ENCODE peak calls at places on chromosomes 3 and 15, in five cellular contexts. U is uterus, R is GM23248, Z is heart left ventricle, D is HepG2. Q is an unnamed sample.

GRCh38 chr3:52633786-52634185 is 51.9 kb downstream of the PBRM1 start:
- DNase-seq in D (no peak), U (no peak), R (peak; percentile 7), Z (no peak), Q (no peak)

GRCh38 chr3:163785693-163786092 is 1292.6 kb downstream of the SI start:
- DNase-seq in Z (no peak), D (no peak), R (no peak), U (no peak), Q (no peak)

GRCh38 chr3:15102256-15102655 is 3.3 kb upstream of the RBSN start:
- DNase-seq in R (peak; percentile 4), U (peak; percentile 21), Z (peak; percentile 86), D (no peak), Q (peak; percentile 83)

GRCh38 chr3:346186-346585 is 149.6 kb downstream of the CHL1 start:
- DNase-seq in R (no peak), Z (no peak), U (no peak), D (no peak), Q (no peak)

GRCh38 chr3:29397406-29397805 is 116.5 kb downstream of the RBMS3 start:
- DNase-seq in U (no peak), Z (no peak), D (no peak), R (no peak), Q (no peak)

GRCh38 chr3:12730511-12731234 is 28.4 kb downstream of the TMEM40 start:
- DNase-seq in U (no peak), R (peak; percentile 58), Z (no peak), D (no peak), Q (no peak)

GRCh38 chr3:38084019-38084968 is 45.3 kb downstream of the DLEC1 start:
- DNase-seq in Z (no peak), D (peak; percentile 12), R (peak; percentile 67), U (no peak), Q (peak; percentile 25)

GRCh38 chr3:53151870-53152269 is 9.1 kb upstream of the PRKCD start:
- DNase-seq in R (no peak), D (no peak), Z (no peak), U (no peak), Q (no peak)

GRCh38 chr15:92633418-92633817 is 22.2 kb downstream of the FAM174B start:
- DNase-seq in U (no peak), D (no peak), Z (no peak), R (no peak), Q (no peak)

GRCh38 chr3:59268170-59268569 is 218.3 kb upstream of the CFAP20DC start:
- DNase-seq in Z (no peak), U (no peak), D (no peak), R (peak; percentile 64), Q (no peak)

GRCh38 chr3:195761503-195762248 is 40.9 kb downstream of the MUC20 start:
- DNase-seq in U (no peak), R (no peak), D (no peak), Z (no peak), Q (no peak)

GRCh38 chr3:190382082-190382481 is 5.9 kb upstream of the CLDN16 start:
- DNase-seq in U (no peak), Z (no peak), R (peak; percentile 71), D (no peak), Q (no peak)

GRCh38 chr3:192064959-192065358 is 604.0 kb downstream of the PYDC2 start:
- DNase-seq in U (no peak), D (no peak), R (no peak), Z (no peak), Q (no peak)

GRCh38 chr3:132222868-132223538 is 94.2 kb upstream of the ACP3 start:
- DNase-seq in Z (no peak), R (no peak), D (no peak), U (no peak), Q (peak; percentile 31)

GRCh38 chr3:98733778-98734281 is 29.3 kb upstream of the ST3GAL6 start:
- DNase-seq in U (no peak), D (peak; percentile 71), Z (no peak), R (no peak), Q (no peak)

GRCh38 chr3:116102037-116102436 is 343.2 kb downstream of the LSAMP start:
- DNase-seq in D (no peak), R (no peak), U (no peak), Z (no peak), Q (no peak)

GRCh38 chr15:29613951-29614382 is 208.3 kb downstream of the TJP1 start:
- DNase-seq in Z (no peak), U (no peak), R (peak; percentile 56), D (peak; percentile 29), Q (no peak)

GRCh38 chr3:140035856-140036255 is 100.9 kb downstream of the CLSTN2 start:
- DNase-seq in U (no peak), Z (no peak), R (no peak), D (no peak), Q (no peak)

GRCh38 chr3:4633078-4634004 is 140.2 kb downstream of the ITPR1 start:
- DNase-seq in U (no peak), D (peak; percentile 52), Z (no peak), R (peak; percentile 74), Q (no peak)

GRCh38 chr3:182713743-182714517 is 79.4 kb upstream of the ATP11B start:
- DNase-seq in U (no peak), Z (no peak), D (peak; percentile 58), R (peak; percentile 80), Q (peak; percentile 16)

GRCh38 chr3:167113466-167113865 is 266.6 kb downstream of the ZBBX start:
- DNase-seq in Z (no peak), D (no peak), U (no peak), R (no peak), Q (no peak)

GRCh38 chr3:112395166-112395894 is 62.4 kb downstream of the CD200 start:
- DNase-seq in D (no peak), Z (no peak), R (no peak), U (no peak), Q (no peak)

GRCh38 chr3:123831420-123831819 is 52.7 kb downstream of the MYLK start:
- DNase-seq in D (no peak), Z (no peak), U (no peak), R (no peak), Q (no peak)

GRCh38 chr15:39692464-39693327 is 89.9 kb downstream of the FSIP1 start:
- DNase-seq in U (no peak), Z (no peak), R (no peak), D (no peak), Q (no peak)

GRCh38 chr15:89459271-89460038 is 36.9 kb downstream of the RHCG start:
- DNase-seq in Z (no peak), D (peak; percentile 77), U (no peak), R (no peak), Q (no peak)

DNA sequence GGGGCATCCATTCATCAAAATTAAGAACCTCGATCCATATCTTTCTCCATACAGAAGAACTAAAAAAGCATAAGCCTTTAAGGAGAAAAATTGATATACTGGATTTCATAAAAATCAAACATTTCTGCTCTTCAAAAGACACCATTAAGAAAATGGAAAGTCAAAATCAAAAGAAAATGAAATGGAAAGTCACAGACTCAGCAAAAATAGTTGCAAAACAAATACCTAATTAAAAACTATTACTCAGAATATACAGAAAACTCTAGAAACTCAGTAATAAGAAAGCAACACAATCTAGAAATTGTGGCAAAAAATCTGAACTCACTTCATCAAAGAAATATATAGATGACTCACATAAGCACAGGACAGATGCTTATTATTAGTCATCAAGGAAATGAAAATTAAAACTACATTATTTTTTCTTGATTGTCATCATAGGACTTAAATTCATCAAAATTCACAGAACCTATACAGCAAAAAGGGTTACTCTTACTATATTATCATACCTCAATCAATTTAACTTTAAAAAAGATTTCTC is 430.0 kb downstream of the SHQ1 start:
- DNase-seq in Z (no peak), U (no peak), R (peak; percentile 33), D (no peak), Q (no peak)
- H3K9me3 ChIP-seq in Z (no peaks in the 10 kb centered on the region), U (no peaks in the 10 kb centered on the region), R (no peaks in the 10 kb centered on the region), D (no peaks in the 10 kb centered on the region), Q (no peaks in the 10 kb centered on the region)

GRCh38 chr15:75238150-75238549 is 20.0 kb upstream of the GOLGA6C start:
- DNase-seq in U (no peak), D (no peak), Z (no peak), R (no peak), Q (no peak)
- H3K9me3 ChIP-seq in U (no peaks in the 10 kb centered on the region), D (no peaks in the 10 kb centered on the region), Z (no peaks in the 10 kb centered on the region), R (no peaks in the 10 kb centered on the region), Q (no peaks in the 10 kb centered on the region)

DNA sequence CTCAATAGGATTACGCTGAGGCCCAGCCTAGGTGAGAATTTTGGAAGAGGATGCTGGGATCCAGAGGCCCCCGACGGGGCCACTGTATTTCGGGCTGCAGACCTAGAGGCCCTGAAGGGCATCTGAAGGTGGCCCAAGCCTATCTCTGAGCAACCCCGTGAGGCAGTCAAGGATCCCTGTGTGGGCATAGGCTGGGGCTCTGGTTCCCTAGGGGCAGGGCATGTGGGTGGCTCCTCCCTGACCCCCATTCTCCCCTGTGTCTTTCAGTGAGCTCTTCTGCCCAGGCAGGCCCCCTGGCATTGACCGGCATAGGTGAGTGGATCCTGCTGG is 216.0 kb downstream of the SNRPN start:
- DNase-seq in U (no peak), R (no peak), D (no peak), Z (peak; percentile 14), Q (no peak)
- H3K9me3 ChIP-seq in U (peaks cover 14% of the 10 kb centered on the region), R (no peaks in the 10 kb centered on the region), D (peaks cover 78% of the 10 kb centered on the region), Z (no peaks in the 10 kb centered on the region), Q (no peaks in the 10 kb centered on the region)

GRCh38 chr3:16470590-16470989 is 42.9 kb downstream of the RFTN1 start:
- DNase-seq in U (no peak), R (no peak), D (no peak), Z (no peak), Q (no peak)
- H3K9me3 ChIP-seq in U (no peaks in the 10 kb centered on the region), R (no peaks in the 10 kb centered on the region), D (no peaks in the 10 kb centered on the region), Z (no peaks in the 10 kb centered on the region), Q (no peaks in the 10 kb centered on the region)

GRCh38 chr15:95447486-95447885 is 883.0 kb upstream of the NR2F2 start:
- DNase-seq in U (peak; percentile 57), R (no peak), Z (no peak), D (no peak), Q (no peak)

GRCh38 chr15:95442107-95442719 is 888.3 kb upstream of the NR2F2 start:
- DNase-seq in R (no peak), Z (no peak), U (peak; percentile 24), D (no peak), Q (peak; percentile 36)

GRCh38 chr15:95446854-95447253 is 883.6 kb upstream of the NR2F2 start:
- DNase-seq in Z (no peak), D (no peak), R (no peak), U (no peak), Q (no peak)

GRCh38 chr15:95448531-95449210 is 881.8 kb upstream of the NR2F2 start:
- DNase-seq in D (no peak), U (no peak), R (peak; percentile 79), Z (no peak), Q (no peak)

DNA sequence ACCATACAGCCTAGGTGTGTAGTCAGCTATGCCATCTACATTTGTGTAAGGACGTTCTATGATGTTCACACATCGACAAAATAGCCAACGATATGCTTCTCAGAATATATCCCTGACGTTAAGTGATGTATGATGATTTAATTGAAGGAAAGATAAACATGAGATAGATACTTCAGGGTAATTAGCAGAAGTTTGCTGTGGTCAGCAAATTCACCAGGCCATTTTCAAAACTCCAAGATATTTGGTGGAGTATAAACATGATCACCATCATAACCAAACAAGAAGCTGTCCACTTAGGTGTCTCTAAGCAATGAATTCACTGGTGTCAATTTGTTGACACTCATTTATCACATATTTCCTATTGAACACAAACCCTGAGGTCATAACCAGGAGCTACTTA is 885.6 kb upstream of the NR2F2 start:
- DNase-seq in D (no peak), U (no peak), R (no peak), Z (no peak), Q (no peak)
- H3K9me3 ChIP-seq in D (peaks cover 87% of the 10 kb centered on the region), U (no peaks in the 10 kb centered on the region), R (no peaks in the 10 kb centered on the region), Z (no peaks in the 10 kb centered on the region), Q (no peaks in the 10 kb centered on the region)

GRCh38 chr3:76442374-76442915 is 597.5 kb upstream of the ROBO2 start:
- DNase-seq in Z (no peak), R (peak; percentile 78), D (no peak), U (no peak), Q (no peak)
- H3K9me3 ChIP-seq in Z (no peaks in the 10 kb centered on the region), R (no peaks in the 10 kb centered on the region), D (no peaks in the 10 kb centered on the region), U (no peaks in the 10 kb centered on the region), Q (no peaks in the 10 kb centered on the region)